ENCODE peak calls at places on chromosomes 7 and 10, in nine cellular contexts. M is sigmoid colon, K is suprapubic skin, I is upper lobe of right lung, P is endodermal cell, D is Panc1, E is transverse colon, R is mammary epithelial cell, Q is MM.1S. J is an unnamed sample.
A peak's percentile ranks its signal among the peaks of the same experiment; 100 is the strongest.

GRCh38 chr10:809671-810350 is 120.3 kb upstream of the DIP2C start:
- DNase-seq in M (no peak), K (no peak), I (no peak), P (no peak), D (no peak), E (no peak), R (no peak), Q (no peak), J (no peak)

GRCh38 chr7:130351664-130352015 is 7.0 kb downstream of the CPA5 start:
- DNase-seq in M (no peak), K (no peak), I (no peak), P (no peak), D (no peak), E (no peak), R (no peak), Q (no peak), J (no peak)

GRCh38 chr7:23298141-23298851 is 843 bp upstream of the MALSU1 start:
- DNase-seq in M (no peak), K (no peak), I (no peak), P (peak; percentile 52), D (no peak), E (no peak), R (peak; percentile 35), Q (no peak), J (no peak)

GRCh38 chr10:125159932-125160855 is at the start of gene CTBP2:
- DNase-seq in M (peak; percentile 67), K (peak; percentile 73), I (peak; percentile 78), P (peak; percentile 84), D (no peak), E (peak; percentile 59), R (no peak), Q (no peak), J (no peak)

GRCh38 chr10:94292448-94293118 is 70.2 kb downstream of the NOC3L start:
- DNase-seq in M (peak; percentile 76), K (no peak), I (no peak), P (no peak), D (no peak), E (peak; percentile 16), R (peak; percentile 32), Q (no peak), J (peak; percentile 45)

GRCh38 chr7:16801111-16801542 is 3.7 kb downstream of the AGR2 start:
- DNase-seq in M (no peak), K (no peak), I (no peak), P (no peak), D (no peak), E (no peak), R (peak; percentile 90), Q (peak; percentile 49), J (peak; percentile 95)

GRCh38 chr7:137127806-137128205 is 215.7 kb downstream of the PTN start:
- DNase-seq in M (no peak), K (no peak), I (no peak), P (no peak), D (no peak), E (no peak), R (peak; percentile 33), Q (no peak), J (peak; percentile 74)

GRCh38 chr10:72375585-72375984 is 20.9 kb upstream of the DNAJB12 start:
- DNase-seq in M (no peak), K (no peak), I (no peak), P (peak; percentile 61), D (no peak), E (no peak), R (no peak), Q (peak; percentile 37), J (no peak)

GRCh38 chr10:80660736-80661135 is 123.0 kb downstream of the SH2D4B start:
- DNase-seq in M (no peak), K (no peak), I (no peak), P (no peak), D (no peak), E (no peak), R (no peak), Q (no peak), J (no peak)

GRCh38 chr7:22649686-22650085 is 77.3 kb upstream of the IL6 start:
- DNase-seq in M (no peak), K (no peak), I (no peak), P (no peak), D (no peak), E (no peak), R (no peak), Q (no peak), J (no peak)

GRCh38 chr7:147432068-147432467 is 1158.5 kb upstream of the C7orf33 start:
- DNase-seq in M (no peak), K (no peak), I (no peak), P (peak; percentile 69), D (no peak), E (no peak), R (no peak), Q (no peak), J (no peak)

GRCh38 chr10:128540806-128541739 is 414.9 kb upstream of the MKI67 start:
- DNase-seq in M (no peak), K (no peak), I (no peak), P (peak; percentile 87), D (no peak), E (peak; percentile 42), R (no peak), Q (no peak), J (no peak)

GRCh38 chr7:28258240-28258639 is 77.6 kb upstream of the JAZF1 start:
- DNase-seq in M (no peak), K (no peak), I (no peak), P (no peak), D (no peak), E (no peak), R (no peak), Q (no peak), J (no peak)

GRCh38 chr10:91653214-91653875 is 20.5 kb upstream of the PPP1R3C start:
- DNase-seq in M (no peak), K (no peak), I (no peak), P (no peak), D (no peak), E (no peak), R (peak; percentile 96), Q (no peak), J (peak; percentile 99)

GRCh38 chr7:137919987-137920386 is 73.2 kb upstream of the DGKI start:
- DNase-seq in M (no peak), K (no peak), I (no peak), P (no peak), D (no peak), E (no peak), R (no peak), Q (no peak), J (no peak)

GRCh38 chr7:29127527-29127926 is 18.8 kb downstream of the CPVL start:
- DNase-seq in M (no peak), K (no peak), I (no peak), P (peak; percentile 65), D (no peak), E (no peak), R (no peak), Q (no peak), J (no peak)

GRCh38 chr7:67343566-67343965 is 346.9 kb downstream of the TYW1 start:
- DNase-seq in M (peak; percentile 50), K (no peak), I (peak; percentile 35), P (peak; percentile 19), D (no peak), E (no peak), R (no peak), Q (no peak), J (no peak)

GRCh38 chr7:111833461-111833860 is 271.2 kb upstream of the IMMP2L start:
- DNase-seq in M (no peak), K (no peak), I (no peak), P (no peak), D (no peak), E (no peak), R (peak; percentile 19), Q (no peak), J (peak; percentile 45)

GRCh38 chr10:103555321-103555649 is 61.8 kb downstream of the NEURL1 start:
- DNase-seq in M (no peak), K (no peak), I (no peak), P (no peak), D (no peak), E (no peak), R (no peak), Q (no peak), J (no peak)
- H3K4me3 ChIP-seq in M (peak overlapping the region; percentile 16), K (peak overlapping the region; percentile 49), I (peak overlapping the region; percentile 39), P (peak overlapping the region; percentile 23), D (no peak overlapping the region), E (peak overlapping the region; percentile 54), R (peak overlapping the region; percentile 1), Q (peak overlapping the region; percentile 53), J (peak overlapping the region; percentile 29)

GRCh38 chr7:37920619-37921339 is at the start of gene EPDR1:
- DNase-seq in M (peak; percentile 73), K (peak; percentile 63), I (peak; percentile 86), P (peak; percentile 90), D (no peak), E (peak; percentile 75), R (peak; percentile 23), Q (peak; percentile 83), J (no peak)
- TF ChIP-seq CTCF in M (no peak), K (no peak), I (peak; percentile 34), P (peak; percentile 54), D (peak; percentile 77), E (peak; percentile 38), R (no peak), Q (peak; percentile 47), J (peak; percentile 43)

DNA sequence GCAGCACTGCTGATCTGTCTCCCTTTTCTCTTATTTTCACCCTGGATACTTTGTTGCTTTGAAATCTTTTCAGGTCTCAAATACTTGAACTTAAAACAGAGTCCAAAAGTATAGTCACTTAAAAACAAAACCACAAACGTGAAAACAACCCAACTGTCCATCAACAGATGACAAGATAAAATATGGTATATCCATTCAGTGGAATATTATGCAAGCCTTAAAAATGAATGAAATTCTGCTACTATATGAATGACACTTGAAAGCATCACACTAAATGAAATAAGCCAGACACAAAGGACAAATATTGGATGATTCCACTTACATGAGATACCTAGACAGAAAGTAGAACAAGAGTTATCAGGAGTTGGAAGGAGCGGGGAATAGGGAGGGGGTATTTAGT is 44.7 kb upstream of the EFCAB10 start:
- DNase-seq in M (no peak), K (no peak), I (no peak), P (no peak), D (no peak), E (no peak), R (no peak), Q (no peak), J (no peak)
- H3K36me3 ChIP-seq in M (peaks cover 9% of the 10 kb centered on the region), K (peaks cover 43% of the 10 kb centered on the region), I (peaks cover 25% of the 10 kb centered on the region), P (peaks cover 21% of the 10 kb centered on the region), D (no peaks in the 10 kb centered on the region), E (peaks cover 10% of the 10 kb centered on the region), R (no peaks in the 10 kb centered on the region), Q (no peaks in the 10 kb centered on the region), J (peaks cover 2% of the 10 kb centered on the region)

GRCh38 chr10:69416695-69417094 is at the start of gene TACR2:
- DNase-seq in M (peak; percentile 97), K (no peak), I (no peak), P (no peak), D (no peak), E (peak; percentile 48), R (no peak), Q (no peak), J (no peak)

GRCh38 chr10:69414036-69415018 is 2.4 kb downstream of the TACR2 start:
- DNase-seq in M (no peak), K (no peak), I (no peak), P (no peak), D (no peak), E (no peak), R (no peak), Q (no peak), J (no peak)

GRCh38 chr10:69415951-69416350 is 767 bp downstream of the TACR2 start:
- DNase-seq in M (no peak), K (no peak), I (no peak), P (no peak), D (no peak), E (no peak), R (no peak), Q (no peak), J (no peak)

GRCh38 chr10:69413221-69413865 is 3.4 kb downstream of the TACR2 start:
- DNase-seq in M (peak; percentile 94), K (no peak), I (no peak), P (peak; percentile 92), D (no peak), E (peak; percentile 63), R (no peak), Q (no peak), J (peak; percentile 43)

GRCh38 chr10:69415049-69415448 is 1.7 kb downstream of the TACR2 start:
- DNase-seq in M (no peak), K (no peak), I (no peak), P (no peak), D (no peak), E (no peak), R (no peak), Q (no peak), J (no peak)
- H3K4me3 ChIP-seq in M (peak overlapping the region; percentile 61), K (no peak overlapping the region), I (no peak overlapping the region), P (no peak overlapping the region), D (no peak overlapping the region), E (peak overlapping the region; percentile 22), R (no peak overlapping the region), Q (no peak overlapping the region), J (no peak overlapping the region)

J was measured in bronchial epithelial cell.